ENCODE peak calls at places on chromosomes 7 and 10, in ten cellular contexts. V is Peyer's patch; Y is colonic mucosa; Q is CD8-positive, alpha-beta T cell; L is uterus; P is esophagus muscularis mucosa; M is mesothelial cell of epicardium; O is transverse colon; T is nephron progenitor cell; D is lower leg skin. Z is an unnamed sample.
A peak's percentile ranks its signal among the peaks of the same experiment; 100 is the strongest.

GRCh38 chr7:11786186-11786585 is 45.8 kb downstream of the THSD7A start:
- DNase-seq in V (no peak), T (no peak), O (no peak), P (no peak), Y (no peak), Q (no peak), M (no peak), L (no peak), D (no peak), Z (peak; percentile 65)

GRCh38 chr10:44989621-44990301 is 11.0 kb upstream of the ZNF22 start:
- DNase-seq in V (no peak), D (peak; percentile 66), P (no peak), T (no peak), Y (peak; percentile 15), L (peak; percentile 20), M (no peak), O (no peak), Q (no peak), Z (no peak)

GRCh38 chr7:117193564-117193963 is 129.3 kb downstream of the WNT2 start:
- DNase-seq in O (no peak), T (no peak), Y (no peak), V (no peak), P (no peak), Q (no peak), M (no peak), D (no peak), L (no peak), Z (no peak)

GRCh38 chr7:133207687-133208086 is 45.2 kb upstream of the EXOC4 start:
- DNase-seq in Q (no peak), O (no peak), T (no peak), V (no peak), M (no peak), Y (no peak), L (no peak), P (no peak), D (no peak), Z (no peak)

GRCh38 chr7:86558680-86559079 is 85.0 kb upstream of the GRM3 start:
- DNase-seq in D (no peak), M (no peak), Q (no peak), T (no peak), V (no peak), O (no peak), P (no peak), Y (no peak), L (no peak), Z (no peak)

GRCh38 chr7:154231732-154232131 is 179.5 kb downstream of the DPP6 start:
- DNase-seq in V (no peak), T (peak; percentile 82), L (no peak), P (peak; percentile 78), D (no peak), Q (no peak), M (no peak), Y (no peak), O (no peak), Z (no peak)

GRCh38 chr10:6918305-6918704 is 338.2 kb upstream of the PRKCQ start:
- DNase-seq in V (peak; percentile 78), L (no peak), O (peak; percentile 59), M (no peak), P (peak; percentile 57), D (no peak), Y (peak; percentile 53), Q (peak; percentile 62), T (peak; percentile 53), Z (peak; percentile 24)

GRCh38 chr7:73703985-73704639 is 15.4 kb downstream of the STX1A start:
- DNase-seq in Q (no peak), P (no peak), V (peak; percentile 75), L (peak; percentile 74), T (peak; percentile 84), O (peak; percentile 71), Y (peak; percentile 71), D (no peak), M (no peak), Z (no peak)

GRCh38 chr10:92627845-92628480 is 35.0 kb downstream of the KIF11 start:
- DNase-seq in P (no peak), O (no peak), M (no peak), Q (no peak), Y (no peak), L (no peak), D (no peak), T (no peak), V (no peak), Z (no peak)

GRCh38 chr10:34526758-34527730 is 288.1 kb downstream of the PARD3 start:
- DNase-seq in T (no peak), Y (no peak), M (no peak), P (no peak), D (no peak), V (no peak), Q (no peak), L (no peak), O (no peak), Z (no peak)

GRCh38 chr10:89502556-89502955 is 32.8 kb downstream of the SLC16A12 start:
- DNase-seq in M (no peak), V (no peak), P (no peak), L (no peak), T (no peak), O (no peak), Q (no peak), D (no peak), Y (no peak), Z (no peak)

GRCh38 chr10:89505606-89506005 is 29.8 kb downstream of the SLC16A12 start:
- DNase-seq in T (no peak), Q (no peak), P (no peak), M (no peak), D (no peak), V (no peak), L (no peak), Y (no peak), O (no peak), Z (no peak)

GRCh38 chr10:89503151-89503550 is 32.2 kb downstream of the SLC16A12 start:
- DNase-seq in L (no peak), T (no peak), V (no peak), O (no peak), Q (no peak), D (no peak), P (no peak), Y (no peak), M (no peak), Z (no peak)

GRCh38 chr10:89503633-89504345 is 31.6 kb downstream of the SLC16A12 start:
- DNase-seq in O (no peak), L (no peak), P (no peak), Y (no peak), D (no peak), V (no peak), M (no peak), Q (no peak), T (no peak), Z (no peak)

GRCh38 chr10:89504691-89505090 is 30.7 kb downstream of the SLC16A12 start:
- DNase-seq in L (no peak), T (no peak), O (no peak), V (no peak), Y (no peak), Q (no peak), D (no peak), P (no peak), M (no peak), Z (no peak)
- TF ChIP-seq CTCF in L (no peak), T (no peak), O (no peak), V (no peak), Y (no peak), Q (no peak), D (no peak), P (no peak), M (no peak), Z (no peak)

GRCh38 chr7:40506158-40506557 is 371.4 kb downstream of the SUGCT start:
- DNase-seq in L (no peak), Y (no peak), P (no peak), O (no peak), Q (no peak), T (no peak), M (no peak), D (no peak), V (no peak), Z (no peak)
- TF ChIP-seq CTCF in L (no peak), Y (no peak), P (no peak), O (no peak), Q (no peak), T (no peak), M (no peak), D (no peak), V (no peak), Z (no peak)

DNA sequence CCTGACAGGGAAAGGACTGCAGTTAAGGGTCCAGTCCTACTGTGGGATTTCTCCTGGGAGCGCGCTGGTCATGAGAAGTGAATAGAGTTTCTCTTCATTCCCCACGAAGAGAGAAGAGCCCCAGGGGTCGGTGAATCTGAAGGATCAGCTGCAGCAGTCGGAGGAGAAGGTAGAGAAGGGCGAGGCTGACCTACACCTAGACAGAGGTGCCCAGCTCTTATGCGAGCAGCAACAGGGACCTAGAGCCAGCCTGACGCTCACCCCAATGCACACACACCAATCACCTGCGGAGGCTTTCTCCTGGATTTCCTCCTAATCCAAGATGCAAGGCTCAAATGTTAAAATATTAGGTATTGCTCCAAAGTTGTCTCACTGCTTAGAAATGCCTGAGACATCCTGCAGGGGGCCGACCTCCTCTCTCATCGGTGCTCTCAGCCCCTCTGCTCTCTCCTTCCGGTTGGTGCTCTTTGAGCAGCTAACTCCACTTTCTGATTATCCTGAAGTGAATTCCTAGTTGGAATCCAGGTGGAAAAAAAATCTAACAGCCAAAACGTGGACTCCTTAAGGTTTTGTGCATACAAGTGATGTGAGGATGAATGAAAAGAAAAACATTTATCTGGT is 176.4 kb downstream of the AHR start:
- DNase-seq in V (no peak), D (no peak), O (no peak), T (peak; percentile 9), P (no peak), L (no peak), Q (no peak), M (no peak), Y (no peak), Z (peak; percentile 28)
- TF ChIP-seq CTCF in V (no peak), D (no peak), O (no peak), T (peak; percentile 9), P (no peak), L (no peak), Q (no peak), M (peak; percentile 18), Y (no peak), Z (peak; percentile 44)

GRCh38 chr7:47795631-47796030 is 152.6 kb downstream of the PKD1L1 start:
- DNase-seq in P (no peak), T (no peak), M (no peak), V (no peak), Y (no peak), L (no peak), O (no peak), D (no peak), Q (no peak), Z (no peak)

GRCh38 chr7:47794016-47794415 is 154.2 kb downstream of the PKD1L1 start:
- DNase-seq in M (no peak), L (no peak), Q (no peak), P (no peak), Y (no peak), T (no peak), D (peak; percentile 20), O (no peak), V (no peak), Z (no peak)

GRCh38 chr7:47791682-47792081 is 156.6 kb downstream of the PKD1L1 start:
- DNase-seq in Q (no peak), M (no peak), T (no peak), P (no peak), L (no peak), O (no peak), V (no peak), Y (no peak), D (peak; percentile 17), Z (no peak)

GRCh38 chr7:47796347-47796746 is 151.9 kb downstream of the PKD1L1 start:
- DNase-seq in L (no peak), D (peak; percentile 57), V (no peak), M (no peak), Q (no peak), O (no peak), Y (no peak), T (no peak), P (no peak), Z (no peak)

GRCh38 chr7:47792521-47793121 is 155.6 kb downstream of the PKD1L1 start:
- DNase-seq in D (peak; percentile 21), P (no peak), V (no peak), M (no peak), T (no peak), Q (no peak), L (no peak), O (no peak), Y (no peak), Z (no peak)
- TF ChIP-seq CTCF in D (no peak), P (peak; percentile 31), V (no peak), M (no peak), T (no peak), Q (no peak), L (no peak), O (peak; percentile 22), Y (peak; percentile 48), Z (no peak)